ENCODE peak calls at places on chromosomes 13 and 19, in ten cellular contexts. One of them, this sample, is unnamed. For H3K4me1, the result is how much of the 10 kb centered on the place peaks cover.

GRCh38 chr13:107138468-107138867 is 570.5 kb upstream of the ARGLU1 start:
- DNase-seq in PC-3: no peak
- DNase-seq in lower lobe of right lung: no peak
- DNase-seq in lung: no peak
- DNase-seq in uterus: no peak
- DNase-seq in CD8-positive, alpha-beta T cell: no peak
- DNase-seq in Peyer's patch: no peak
- DNase-seq in colonic mucosa: no peak
- DNase-seq in GM23338: peak
- DNase-seq in OCI-LY7: no peak
- DNase-seq in this sample: peak

GRCh38 chr19:49335071-49335783 is at the start of gene CD37:
- DNase-seq in uterus: no peak
- DNase-seq in colonic mucosa: peak
- DNase-seq in OCI-LY7: peak
- DNase-seq in PC-3: no peak
- DNase-seq in lung: no peak
- DNase-seq in CD8-positive, alpha-beta T cell: peak
- DNase-seq in Peyer's patch: no peak
- DNase-seq in lower lobe of right lung: peak
- DNase-seq in GM23338: no peak
- DNase-seq in this sample: no peak

GRCh38 chr13:55577082-55577846 is 1563.5 kb upstream of the PRR20A start:
- DNase-seq in colonic mucosa: no peak
- DNase-seq in CD8-positive, alpha-beta T cell: no peak
- DNase-seq in OCI-LY7: no peak
- DNase-seq in uterus: no peak
- DNase-seq in GM23338: peak
- DNase-seq in lung: no peak
- DNase-seq in lower lobe of right lung: no peak
- DNase-seq in Peyer's patch: no peak
- DNase-seq in PC-3: no peak
- DNase-seq in this sample: no peak

GRCh38 chr13:33034897-33035296 is 18.7 kb downstream of the KL start:
- DNase-seq in GM23338: no peak
- DNase-seq in lung: no peak
- DNase-seq in lower lobe of right lung: no peak
- DNase-seq in CD8-positive, alpha-beta T cell: no peak
- DNase-seq in uterus: no peak
- DNase-seq in PC-3: no peak
- DNase-seq in OCI-LY7: no peak
- DNase-seq in Peyer's patch: no peak
- DNase-seq in colonic mucosa: no peak
- DNase-seq in this sample: no peak

GRCh38 chr13:44768233-44768632 is 192.1 kb upstream of the TSC22D1 start:
- DNase-seq in Peyer's patch: no peak
- DNase-seq in PC-3: no peak
- DNase-seq in lower lobe of right lung: no peak
- DNase-seq in CD8-positive, alpha-beta T cell: no peak
- DNase-seq in colonic mucosa: no peak
- DNase-seq in lung: no peak
- DNase-seq in uterus: no peak
- DNase-seq in GM23338: no peak
- DNase-seq in OCI-LY7: no peak
- DNase-seq in this sample: no peak

GRCh38 chr19:45406165-45406956 is at the start of gene POLR1G:
- DNase-seq in colonic mucosa: peak
- DNase-seq in Peyer's patch: peak
- DNase-seq in lung: peak
- DNase-seq in OCI-LY7: peak
- DNase-seq in GM23338: peak
- DNase-seq in uterus: peak
- DNase-seq in CD8-positive, alpha-beta T cell: peak
- DNase-seq in lower lobe of right lung: peak
- DNase-seq in PC-3: peak
- DNase-seq in this sample: peak

GRCh38 chr13:99313941-99314340 is 6.7 kb upstream of the GPR183 start:
- DNase-seq in lung: no peak
- DNase-seq in Peyer's patch: no peak
- DNase-seq in OCI-LY7: no peak
- DNase-seq in uterus: no peak
- DNase-seq in lower lobe of right lung: no peak
- DNase-seq in CD8-positive, alpha-beta T cell: no peak
- DNase-seq in colonic mucosa: no peak
- DNase-seq in GM23338: no peak
- DNase-seq in PC-3: no peak
- DNase-seq in this sample: no peak

GRCh38 chr13:79468402-79468801 is 12.6 kb upstream of the NDFIP2 start:
- DNase-seq in GM23338: no peak
- DNase-seq in CD8-positive, alpha-beta T cell: no peak
- DNase-seq in colonic mucosa: no peak
- DNase-seq in lung: no peak
- DNase-seq in PC-3: no peak
- DNase-seq in lower lobe of right lung: no peak
- DNase-seq in Peyer's patch: no peak
- DNase-seq in OCI-LY7: no peak
- DNase-seq in uterus: no peak
- DNase-seq in this sample: no peak

GRCh38 chr19:18499055-18499775 is 22.7 kb downstream of the ELL start:
- DNase-seq in OCI-LY7: no peak
- DNase-seq in lung: no peak
- DNase-seq in uterus: no peak
- DNase-seq in PC-3: no peak
- DNase-seq in colonic mucosa: no peak
- DNase-seq in Peyer's patch: no peak
- DNase-seq in CD8-positive, alpha-beta T cell: no peak
- DNase-seq in GM23338: no peak
- DNase-seq in lower lobe of right lung: no peak
- DNase-seq in this sample: no peak

GRCh38 chr19:32373614-32374295 is 28.3 kb downstream of the ZNF507 start:
- DNase-seq in Peyer's patch: no peak
- DNase-seq in uterus: no peak
- DNase-seq in colonic mucosa: peak
- DNase-seq in CD8-positive, alpha-beta T cell: no peak
- DNase-seq in GM23338: no peak
- DNase-seq in lower lobe of right lung: no peak
- DNase-seq in lung: peak
- DNase-seq in OCI-LY7: no peak
- DNase-seq in PC-3: peak
- DNase-seq in this sample: peak

GRCh38 chr19:7366701-7367420 is 18.1 kb downstream of the ARHGEF18 start:
- DNase-seq in CD8-positive, alpha-beta T cell: no peak
- DNase-seq in colonic mucosa: peak
- DNase-seq in PC-3: peak
- DNase-seq in uterus: no peak
- DNase-seq in OCI-LY7: peak
- DNase-seq in Peyer's patch: peak
- DNase-seq in lung: no peak
- DNase-seq in lower lobe of right lung: no peak
- DNase-seq in GM23338: peak
- DNase-seq in this sample: peak

GRCh38 chr19:7494416-7495098 is 5.7 kb upstream of the PEX11G start:
- DNase-seq in PC-3: no peak
- DNase-seq in colonic mucosa: peak
- DNase-seq in lower lobe of right lung: no peak
- DNase-seq in CD8-positive, alpha-beta T cell: no peak
- DNase-seq in lung: no peak
- DNase-seq in uterus: no peak
- DNase-seq in Peyer's patch: no peak
- DNase-seq in GM23338: no peak
- DNase-seq in OCI-LY7: no peak
- DNase-seq in this sample: no peak

GRCh38 chr13:45280751-45281634 is 60.0 kb downstream of the TPT1 start:
- DNase-seq in lower lobe of right lung: peak
- DNase-seq in PC-3: peak
- DNase-seq in colonic mucosa: peak
- DNase-seq in Peyer's patch: peak
- DNase-seq in GM23338: peak
- DNase-seq in lung: peak
- DNase-seq in OCI-LY7: peak
- DNase-seq in uterus: peak
- DNase-seq in CD8-positive, alpha-beta T cell: peak
- DNase-seq in this sample: peak

GRCh38 chr13:113854238-113855011 is 9.5 kb downstream of the GAS6 start:
- DNase-seq in lower lobe of right lung: peak
- DNase-seq in CD8-positive, alpha-beta T cell: no peak
- DNase-seq in GM23338: no peak
- DNase-seq in uterus: peak
- DNase-seq in PC-3: no peak
- DNase-seq in Peyer's patch: peak
- DNase-seq in lung: no peak
- DNase-seq in colonic mucosa: peak
- DNase-seq in OCI-LY7: no peak
- DNase-seq in this sample: no peak

GRCh38 chr13:77150651-77151050 is 123.7 kb upstream of the FBXL3 start:
- DNase-seq in colonic mucosa: no peak
- DNase-seq in CD8-positive, alpha-beta T cell: no peak
- DNase-seq in uterus: no peak
- DNase-seq in GM23338: no peak
- DNase-seq in lung: no peak
- DNase-seq in lower lobe of right lung: no peak
- DNase-seq in OCI-LY7: no peak
- DNase-seq in Peyer's patch: no peak
- DNase-seq in PC-3: no peak
- DNase-seq in this sample: no peak
- H3K4me1 ChIP-seq in colonic mucosa: under half
- H3K4me1 ChIP-seq in CD8-positive, alpha-beta T cell: under half
- H3K4me1 ChIP-seq in uterus: under half
- H3K4me1 ChIP-seq in GM23338: under half
- H3K4me1 ChIP-seq in lung: under half
- H3K4me1 ChIP-seq in lower lobe of right lung: under half
- H3K4me1 ChIP-seq in OCI-LY7: under half
- H3K4me1 ChIP-seq in Peyer's patch: under half
- H3K4me1 ChIP-seq in PC-3: under half
- H3K4me1 ChIP-seq in this sample: under half

DNA sequence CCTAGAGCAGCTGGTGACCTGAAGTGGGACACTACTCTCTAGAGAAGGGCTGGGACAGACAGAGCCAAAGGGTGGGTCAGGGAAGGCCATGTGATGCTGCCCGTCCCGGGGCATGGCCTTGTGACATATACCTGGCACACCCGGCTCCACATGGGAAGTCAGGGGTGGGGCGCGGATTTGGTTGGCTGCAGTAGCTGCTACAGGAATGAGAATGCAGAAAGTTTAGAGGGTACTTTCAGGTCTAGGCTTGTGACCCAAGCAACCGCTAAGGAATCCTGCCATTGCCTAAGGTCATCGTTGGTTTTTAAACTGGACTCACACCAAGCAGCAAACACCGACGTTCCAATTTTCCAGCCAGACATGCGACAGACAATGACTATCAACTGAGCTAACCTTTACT is 25.9 kb downstream of the RCBTB2 start:
- DNase-seq in CD8-positive, alpha-beta T cell: no peak
- DNase-seq in uterus: no peak
- DNase-seq in PC-3: no peak
- DNase-seq in colonic mucosa: no peak
- DNase-seq in GM23338: no peak
- DNase-seq in lung: no peak
- DNase-seq in Peyer's patch: no peak
- DNase-seq in lower lobe of right lung: no peak
- DNase-seq in OCI-LY7: no peak
- DNase-seq in this sample: no peak
- H3K4me1 ChIP-seq in CD8-positive, alpha-beta T cell: under half
- H3K4me1 ChIP-seq in uterus: under half
- H3K4me1 ChIP-seq in PC-3: under half
- H3K4me1 ChIP-seq in colonic mucosa: under half
- H3K4me1 ChIP-seq in GM23338: under half
- H3K4me1 ChIP-seq in lung: under half
- H3K4me1 ChIP-seq in Peyer's patch: under half
- H3K4me1 ChIP-seq in lower lobe of right lung: under half
- H3K4me1 ChIP-seq in OCI-LY7: under half
- H3K4me1 ChIP-seq in this sample: under half

DNA sequence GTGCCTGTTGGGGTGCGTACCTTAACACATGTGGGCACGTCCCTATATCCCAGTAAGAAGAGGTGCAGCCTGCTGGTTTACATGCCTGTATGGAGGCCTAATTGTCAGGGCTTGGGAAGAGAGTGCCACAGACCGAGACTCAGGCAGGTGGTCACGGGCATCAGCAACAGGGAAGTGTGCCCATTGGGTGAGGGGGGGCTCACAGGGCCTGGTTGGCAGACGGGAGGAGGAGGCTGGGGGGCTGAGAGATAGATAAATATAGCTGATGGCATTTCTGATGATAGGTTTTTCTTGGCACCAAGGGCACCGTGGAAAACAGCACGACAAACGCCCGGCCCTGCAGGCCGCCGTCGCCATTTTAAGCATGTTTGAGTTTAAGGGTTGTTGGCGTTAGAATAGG is 37.6 kb downstream of the NFIX start:
- DNase-seq in Peyer's patch: no peak
- DNase-seq in OCI-LY7: no peak
- DNase-seq in CD8-positive, alpha-beta T cell: no peak
- DNase-seq in PC-3: no peak
- DNase-seq in uterus: no peak
- DNase-seq in lung: no peak
- DNase-seq in lower lobe of right lung: no peak
- DNase-seq in colonic mucosa: no peak
- DNase-seq in GM23338: no peak
- DNase-seq in this sample: no peak
- H3K4me1 ChIP-seq in Peyer's patch: under half
- H3K4me1 ChIP-seq in OCI-LY7: under half
- H3K4me1 ChIP-seq in CD8-positive, alpha-beta T cell: under half
- H3K4me1 ChIP-seq in PC-3: half or more
- H3K4me1 ChIP-seq in uterus: under half
- H3K4me1 ChIP-seq in lung: half or more
- H3K4me1 ChIP-seq in lower lobe of right lung: half or more
- H3K4me1 ChIP-seq in colonic mucosa: under half
- H3K4me1 ChIP-seq in GM23338: under half
- H3K4me1 ChIP-seq in this sample: under half

GRCh38 chr19:38713227-38713649 is 31.0 kb downstream of the CAPN12 start:
- DNase-seq in OCI-LY7: no peak
- DNase-seq in GM23338: no peak
- DNase-seq in Peyer's patch: no peak
- DNase-seq in CD8-positive, alpha-beta T cell: no peak
- DNase-seq in lower lobe of right lung: no peak
- DNase-seq in uterus: peak
- DNase-seq in PC-3: no peak
- DNase-seq in colonic mucosa: peak
- DNase-seq in lung: no peak
- DNase-seq in this sample: no peak

GRCh38 chr19:38712161-38712748 is 32.0 kb downstream of the CAPN12 start:
- DNase-seq in OCI-LY7: no peak
- DNase-seq in GM23338: no peak
- DNase-seq in uterus: no peak
- DNase-seq in Peyer's patch: no peak
- DNase-seq in lung: no peak
- DNase-seq in PC-3: no peak
- DNase-seq in colonic mucosa: no peak
- DNase-seq in CD8-positive, alpha-beta T cell: no peak
- DNase-seq in lower lobe of right lung: no peak
- DNase-seq in this sample: no peak

GRCh38 chr19:38715540-38715939 is 28.7 kb downstream of the CAPN12 start:
- DNase-seq in Peyer's patch: no peak
- DNase-seq in colonic mucosa: no peak
- DNase-seq in CD8-positive, alpha-beta T cell: no peak
- DNase-seq in PC-3: no peak
- DNase-seq in lower lobe of right lung: no peak
- DNase-seq in uterus: no peak
- DNase-seq in GM23338: no peak
- DNase-seq in lung: no peak
- DNase-seq in OCI-LY7: no peak
- DNase-seq in this sample: no peak

GRCh38 chr19:38714354-38714778 is 29.9 kb downstream of the CAPN12 start:
- DNase-seq in OCI-LY7: no peak
- DNase-seq in lung: no peak
- DNase-seq in CD8-positive, alpha-beta T cell: no peak
- DNase-seq in lower lobe of right lung: no peak
- DNase-seq in PC-3: no peak
- DNase-seq in GM23338: no peak
- DNase-seq in colonic mucosa: no peak
- DNase-seq in uterus: no peak
- DNase-seq in Peyer's patch: no peak
- DNase-seq in this sample: no peak

GRCh38 chr19:38713865-38714264 is 30.4 kb downstream of the CAPN12 start:
- DNase-seq in lung: no peak
- DNase-seq in PC-3: no peak
- DNase-seq in GM23338: no peak
- DNase-seq in Peyer's patch: no peak
- DNase-seq in uterus: no peak
- DNase-seq in lower lobe of right lung: no peak
- DNase-seq in CD8-positive, alpha-beta T cell: no peak
- DNase-seq in OCI-LY7: no peak
- DNase-seq in colonic mucosa: no peak
- DNase-seq in this sample: no peak
- H3K4me1 ChIP-seq in lung: under half
- H3K4me1 ChIP-seq in PC-3: under half
- H3K4me1 ChIP-seq in GM23338: under half
- H3K4me1 ChIP-seq in Peyer's patch: under half
- H3K4me1 ChIP-seq in uterus: under half
- H3K4me1 ChIP-seq in lower lobe of right lung: under half
- H3K4me1 ChIP-seq in CD8-positive, alpha-beta T cell: under half
- H3K4me1 ChIP-seq in OCI-LY7: under half
- H3K4me1 ChIP-seq in colonic mucosa: under half
- H3K4me1 ChIP-seq in this sample: under half